ENCODE peak calls at places on chromosomes 6 and 20, in four cellular contexts. Z is GM23338, E is mesenchymal stem cell, Y is endothelial cell of umbilical vein. S is an unnamed sample.

GRCh38 chr6:170443151-170443662 is 109.9 kb downstream of the PSMB1 start:
- DNase-seq in Z (peak; percentile 53), E (no peak), Y (no peak), S (no peak)

GRCh38 chr6:110492584-110492983 is 16.2 kb upstream of the SLC22A16 start:
- DNase-seq in Z (no peak), E (no peak), Y (no peak), S (no peak)

GRCh38 chr6:47034919-47035318 is 7.2 kb downstream of the ADGRF1 start:
- DNase-seq in Z (peak; percentile 35), E (peak; percentile 85), Y (peak; percentile 85), S (peak; percentile 99)

GRCh38 chr6:21426841-21427490 is 166.6 kb upstream of the SOX4 start:
- DNase-seq in Z (no peak), E (peak; percentile 8), Y (no peak), S (peak; percentile 29)

GRCh38 chr6:44002591-44003344 is 124.5 kb downstream of the MRPL14 start:
- DNase-seq in Z (peak; percentile 78), E (peak; percentile 80), Y (peak; percentile 25), S (no peak)

GRCh38 chr20:58976095-58976730 is 4.8 kb upstream of the NELFCD start:
- DNase-seq in Z (no peak), E (peak; percentile 5), Y (no peak), S (no peak)

GRCh38 chr6:225907-226306 is 66.4 kb upstream of the DUSP22 start:
- DNase-seq in Z (no peak), E (no peak), Y (no peak), S (no peak)

GRCh38 chr6:110549277-110549676 is 72.9 kb upstream of the SLC22A16 start:
- DNase-seq in Z (no peak), E (no peak), Y (no peak), S (no peak)

GRCh38 chr6:87754828-87755227 is 52.8 kb upstream of the AKIRIN2 start:
- DNase-seq in Z (no peak), E (no peak), Y (no peak), S (no peak)

GRCh38 chr6:41734666-41735426 is 562 bp downstream of the TFEB start:
- DNase-seq in Z (peak; percentile 53), E (peak; percentile 87), Y (peak; percentile 72), S (peak; percentile 45)

GRCh38 chr6:170306324-170307079 is at the start of gene FAM120B:
- DNase-seq in Z (peak; percentile 82), E (peak; percentile 94), Y (peak; percentile 96), S (peak; percentile 91)

GRCh38 chr6:3844097-3844463 is 5.1 kb upstream of the FAM50B start:
- DNase-seq in Z (no peak), E (peak; percentile 51), Y (no peak), S (peak; percentile 77)

GRCh38 chr6:126939784-126940183 is 178.7 kb upstream of the RSPO3 start:
- DNase-seq in Z (no peak), E (no peak), Y (no peak), S (no peak)

GRCh38 chr20:13661070-13661687 is 22.4 kb upstream of the TASP1 start:
- DNase-seq in Z (no peak), E (no peak), Y (no peak), S (no peak)

GRCh38 chr20:2838170-2838797 is 2.2 kb downstream of the PCED1A start:
- DNase-seq in Z (no peak), E (no peak), Y (no peak), S (no peak)

GRCh38 chr6:132401120-132401940 is at the start of gene MOXD1:
- DNase-seq in Z (peak; percentile 78), E (peak; percentile 58), Y (peak; percentile 11), S (peak; percentile 61)

GRCh38 chr20:25310921-25311728 is 63.2 kb downstream of the PYGB start:
- DNase-seq in Z (no peak), E (peak; percentile 93), Y (no peak), S (peak; percentile 50)

GRCh38 chr20:549720-550496 is 6.3 kb upstream of the CSNK2A1 start:
- DNase-seq in Z (no peak), E (no peak), Y (no peak), S (no peak)

GRCh38 chr20:51574248-51575033 is 31.9 kb upstream of the NFATC2 start:
- DNase-seq in Z (no peak), E (no peak), Y (no peak), S (peak; percentile 45)

GRCh38 chr6:37974381-37974780 is 154.9 kb downstream of the ZFAND3 start:
- DNase-seq in Z (no peak), E (no peak), Y (no peak), S (no peak)

DNA sequence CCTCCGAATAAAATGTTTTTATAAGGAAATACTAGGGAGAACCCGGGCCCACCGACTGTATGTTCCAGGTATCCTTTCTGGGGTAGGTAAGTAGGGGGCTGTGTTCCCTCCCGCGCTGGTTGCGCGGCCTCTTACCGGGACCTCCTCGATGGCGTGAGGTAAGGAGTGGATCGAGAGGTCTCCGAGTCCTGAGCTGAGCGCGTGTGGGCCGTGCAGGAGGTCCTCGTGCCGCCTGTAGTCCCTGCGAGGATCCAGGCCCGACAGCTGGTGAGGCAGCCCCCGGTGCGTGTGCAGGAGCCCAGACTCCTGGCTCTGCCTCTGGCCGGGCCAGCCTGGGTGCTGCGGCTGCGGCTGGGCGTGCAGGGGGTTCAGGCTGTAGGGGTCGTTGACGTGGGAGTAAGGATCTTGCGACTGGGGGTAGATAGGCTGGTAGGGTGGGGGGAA is 5.1 kb downstream of the TFAP2A start:
- DNase-seq in Z (peak; percentile 65), E (no peak), Y (no peak), S (no peak)
- H3K4me3 ChIP-seq in Z (peak overlapping the region; percentile 38), E (peak overlapping the region; percentile 50), Y (no peak overlapping the region), S (peak overlapping the region; percentile 91)

DNA sequence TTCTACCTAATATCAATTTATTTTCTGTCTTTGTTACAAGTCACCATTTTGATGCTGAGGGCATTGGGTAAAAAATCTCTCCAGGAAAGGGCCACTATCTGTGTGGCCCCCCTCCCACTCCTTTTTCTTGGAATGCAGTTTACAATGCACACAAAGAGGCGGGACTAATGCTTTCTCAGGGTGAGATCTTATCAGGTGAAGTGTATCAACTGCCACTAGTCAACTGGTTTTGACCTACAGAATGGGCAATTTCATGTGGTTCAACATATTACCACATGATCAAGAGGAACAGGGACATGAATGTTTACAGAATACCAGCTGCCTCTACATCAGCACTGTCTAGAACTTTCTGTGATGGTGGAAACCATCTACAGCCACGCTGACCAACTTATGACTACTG is 3.7 kb downstream of the RRBP1 start:
- DNase-seq in Z (peak; percentile 38), E (peak; percentile 52), Y (no peak), S (no peak)
- H3K4me1 ChIP-seq in Z (peaks cover 20% of the 10 kb centered on the region), E (peaks cover 21% of the 10 kb centered on the region), Y (peaks cover 13% of the 10 kb centered on the region), S (peaks cover 19% of the 10 kb centered on the region)

DNA sequence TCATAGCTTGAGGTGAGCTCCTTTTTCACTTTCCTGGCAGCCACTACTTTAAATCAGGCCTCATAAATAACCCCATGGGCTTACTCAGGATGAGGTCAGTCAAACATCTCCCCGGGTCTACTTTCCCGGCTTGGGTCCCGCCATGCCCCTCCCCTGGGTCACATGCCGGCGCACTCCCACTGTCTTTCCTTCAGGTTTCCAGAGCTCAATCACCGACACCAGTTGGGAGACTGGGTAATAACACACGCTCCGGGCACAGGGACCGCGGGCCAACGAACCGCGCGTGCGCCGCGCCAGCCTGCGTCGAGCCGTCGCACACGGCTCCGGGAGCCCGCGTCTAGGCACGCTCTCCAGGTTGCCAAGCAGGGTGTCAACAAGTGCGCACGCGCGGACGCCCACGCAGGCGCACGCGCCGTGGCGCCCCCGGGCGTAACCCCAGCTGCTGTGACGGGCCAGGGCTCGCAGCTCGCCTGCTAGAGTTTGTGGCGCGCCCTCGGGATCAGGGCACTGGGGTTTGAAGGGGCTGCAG is 31.6 kb downstream of the TFAP2B start:
- DNase-seq in Z (peak; percentile 60), E (no peak), Y (no peak), S (peak; percentile 40)
- H2AFZ ChIP-seq in Z (peak overlapping the region; percentile 43), E (no peak overlapping the region), Y (no peak overlapping the region), S (peak overlapping the region; percentile 63)

GRCh38 chr6:25070547-25071366 is 135.0 kb upstream of the RIPOR2 start:
- DNase-seq in Z (peak; percentile 94), E (peak; percentile 81), Y (peak; percentile 81), S (peak; percentile 85)
- H3K4me3 ChIP-seq in Z (no peak overlapping the region), E (no peak overlapping the region), Y (no peak overlapping the region), S (peak overlapping the region; percentile 34)